ENCODE peak calls at places on chromosomes 12 and 14, in seven cellular contexts. L is stomach, I is testis, M is H1, R is left lung, B is psoas muscle, K is H9. A is an unnamed sample. For H3K4me1, the result is how much of the 10 kb centered on the place peaks cover.

GRCh38 chr14:51924600-51924999 is 64.2 kb downstream of the GNG2 start:
- DNase-seq in L (no peak), I (no peak), M (no peak), R (no peak), B (no peak), K (no peak), A (no peak)

GRCh38 chr12:39824505-39825198 is 205.0 kb upstream of the ABCD2 start:
- DNase-seq in L (no peak), I (peak), M (no peak), R (peak), B (no peak), K (no peak), A (no peak)

GRCh38 chr14:22939684-22940083 is 10.5 kb upstream of the PRMT5 start:
- DNase-seq in L (no peak), I (no peak), M (no peak), R (no peak), B (no peak), K (no peak), A (no peak)

GRCh38 chr12:51000245-51000644 is 25.9 kb downstream of the SLC11A2 start:
- DNase-seq in L (no peak), I (no peak), M (no peak), R (no peak), B (no peak), K (no peak), A (no peak)

GRCh38 chr12:19450362-19450761 is 11.1 kb downstream of the AEBP2 start:
- DNase-seq in L (no peak), I (no peak), M (no peak), R (no peak), B (no peak), K (no peak), A (no peak)

GRCh38 chr14:66493750-66494149 is 7.6 kb downstream of the CCDC196 start:
- DNase-seq in L (no peak), I (no peak), M (no peak), R (no peak), B (no peak), K (no peak), A (no peak)

GRCh38 chr12:131827961-131828534 is at the start of gene MMP17:
- DNase-seq in L (no peak), I (peak), M (no peak), R (no peak), B (peak), K (peak), A (no peak)

GRCh38 chr12:67042697-67043131 is 226.4 kb upstream of the CAND1 start:
- DNase-seq in L (no peak), I (no peak), M (no peak), R (no peak), B (no peak), K (peak), A (no peak)

GRCh38 chr12:108633081-108633533 is 587 bp downstream of the SELPLG start:
- DNase-seq in L (no peak), I (no peak), M (no peak), R (no peak), B (no peak), K (peak), A (no peak)

GRCh38 chr12:101564912-101565311 is 29.9 kb upstream of the MYBPC1 start:
- DNase-seq in L (no peak), I (no peak), M (no peak), R (no peak), B (no peak), K (peak), A (no peak)

GRCh38 chr12:74871817-74872216 is 334.2 kb downstream of the ATXN7L3B start:
- DNase-seq in L (no peak), I (no peak), M (no peak), R (no peak), B (no peak), K (no peak), A (no peak)

GRCh38 chr14:74616996-74617700 is 5.1 kb upstream of the LTBP2 start:
- DNase-seq in L (no peak), I (peak), M (no peak), R (no peak), B (no peak), K (no peak), A (no peak)

GRCh38 chr12:45745861-45746277 is 16.4 kb downstream of the ARID2 start:
- DNase-seq in L (no peak), I (no peak), M (no peak), R (no peak), B (no peak), K (no peak), A (no peak)

GRCh38 chr12:116879509-116880212 is 1.6 kb downstream of the HRK start:
- DNase-seq in L (no peak), I (no peak), M (no peak), R (no peak), B (no peak), K (peak), A (no peak)

GRCh38 chr12:91577586-91578539 is 395.2 kb upstream of the DCN start:
- DNase-seq in L (no peak), I (no peak), M (no peak), R (no peak), B (no peak), K (no peak), A (no peak)

GRCh38 chr14:93033983-93034670 is 81.6 kb downstream of the ITPK1 start:
- DNase-seq in L (no peak), I (no peak), M (no peak), R (no peak), B (no peak), K (peak), A (no peak)

GRCh38 chr14:71036433-71036832 is 129.2 kb downstream of the PCNX1 start:
- DNase-seq in L (no peak), I (no peak), M (no peak), R (no peak), B (no peak), K (no peak), A (no peak)

GRCh38 chr12:49872781-49873181 is 29.9 kb upstream of the BCDIN3D start:
- DNase-seq in L (no peak), I (peak), M (no peak), R (no peak), B (no peak), K (peak), A (no peak)

GRCh38 chr14:67319142-67319541 is 40.5 kb downstream of the ATP6V1D start:
- DNase-seq in L (no peak), I (no peak), M (no peak), R (no peak), B (no peak), K (no peak), A (no peak)

GRCh38 chr12:87982208-87982607 is 47.0 kb downstream of the C12orf50 start:
- DNase-seq in L (no peak), I (no peak), M (no peak), R (no peak), B (no peak), K (no peak), A (no peak)

GRCh38 chr12:49622501-49623141 is 740 bp upstream of the PRPF40B start:
- DNase-seq in L (peak), I (peak), M (no peak), R (no peak), B (no peak), K (peak), A (no peak)

GRCh38 chr12:6430124-6430989 is 14.4 kb upstream of the CD27 start:
- DNase-seq in L (peak), I (peak), M (no peak), R (peak), B (peak), K (no peak), A (peak)

GRCh38 chr14:30194769-30195168 is 267.1 kb upstream of the PRKD1 start:
- DNase-seq in L (no peak), I (no peak), M (no peak), R (no peak), B (no peak), K (no peak), A (no peak)

GRCh38 chr12:64759035-64759894 is at the start of gene GNS:
- DNase-seq in L (peak), I (peak), M (peak), R (peak), B (peak), K (peak), A (peak)

GRCh38 chr12:130879212-130879686 is 7.4 kb downstream of the RAN start:
- DNase-seq in L (no peak), I (no peak), M (no peak), R (no peak), B (no peak), K (no peak), A (no peak)

GRCh38 chr14:34111933-34112332 is 161.1 kb upstream of the EGLN3 start:
- DNase-seq in L (no peak), I (no peak), M (no peak), R (no peak), B (no peak), K (peak), A (no peak)

GRCh38 chr12:48151103-48151771 is 6.1 kb downstream of the ASB8 start:
- DNase-seq in L (no peak), I (no peak), M (no peak), R (no peak), B (no peak), K (no peak), A (no peak)

GRCh38 chr12:75856228-75856627 is 175.3 kb downstream of the PHLDA1 start:
- DNase-seq in L (no peak), I (no peak), M (no peak), R (no peak), B (no peak), K (no peak), A (no peak)

GRCh38 chr12:103821773-103822172 is 19.3 kb downstream of the NT5DC3 start:
- DNase-seq in L (no peak), I (no peak), M (no peak), R (no peak), B (no peak), K (no peak), A (no peak)

GRCh38 chr12:60522684-60523083 is 926.9 kb downstream of the SLC16A7 start:
- DNase-seq in L (no peak), I (no peak), M (no peak), R (no peak), B (no peak), K (no peak), A (no peak)

GRCh38 chr14:81868172-81868571 is 334.5 kb upstream of the SEL1L start:
- DNase-seq in L (no peak), I (no peak), M (no peak), R (no peak), B (no peak), K (peak), A (no peak)

GRCh38 chr12:110661337-110661972 is 27.5 kb downstream of the HVCN1 start:
- DNase-seq in L (peak), I (peak), M (no peak), R (peak), B (peak), K (no peak), A (peak)

GRCh38 chr12:66503746-66504145 is 175.1 kb downstream of the GRIP1 start:
- DNase-seq in L (no peak), I (no peak), M (no peak), R (no peak), B (no peak), K (no peak), A (no peak)

GRCh38 chr12:62799126-62799736 is 135.7 kb downstream of the PPM1H start:
- DNase-seq in L (peak), I (peak), M (peak), R (no peak), B (no peak), K (peak), A (no peak)

GRCh38 chr14:100365741-100366140 is 42.6 kb downstream of the SLC25A47 start:
- DNase-seq in L (no peak), I (no peak), M (no peak), R (no peak), B (no peak), K (no peak), A (no peak)

GRCh38 chr12:47935196-47935595 is 28.2 kb upstream of the TMEM106C start:
- DNase-seq in L (peak), I (peak), M (no peak), R (peak), B (peak), K (peak), A (no peak)

GRCh38 chr14:25032092-25032784 is 17.7 kb downstream of the STXBP6 start:
- DNase-seq in L (no peak), I (peak), M (no peak), R (no peak), B (no peak), K (peak), A (no peak)

GRCh38 chr14:25038044-25038668 is 11.8 kb downstream of the STXBP6 start:
- DNase-seq in L (no peak), I (no peak), M (no peak), R (no peak), B (no peak), K (no peak), A (no peak)

GRCh38 chr14:25037032-25037431 is 12.9 kb downstream of the STXBP6 start:
- DNase-seq in L (no peak), I (no peak), M (no peak), R (no peak), B (no peak), K (no peak), A (no peak)

GRCh38 chr14:25033358-25033757 is 16.6 kb downstream of the STXBP6 start:
- DNase-seq in L (no peak), I (no peak), M (no peak), R (no peak), B (no peak), K (no peak), A (no peak)

GRCh38 chr14:25034803-25035681 is 14.9 kb downstream of the STXBP6 start:
- DNase-seq in L (no peak), I (no peak), M (no peak), R (no peak), B (no peak), K (no peak), A (no peak)
- TF ChIP-seq CTCF in L (no peak), I (no peak), M (no peak), R (no peak), B (no peak), K (no peak), A (no peak)

GRCh38 chr12:81077686-81078441 is at the start of gene ACSS3:
- DNase-seq in L (peak), I (peak), M (peak), R (peak), B (peak), K (peak), A (peak)
- H3K27ac ChIP-seq in L (peak), I (peak), M (no peak), R (peak), B (peak), K (no peak), A (peak)

GRCh38 chr14:89241934-89242670 is 174.9 kb downstream of the FOXN3 start:
- DNase-seq in L (no peak), I (no peak), M (no peak), R (no peak), B (no peak), K (no peak), A (no peak)
- H3K4me1 ChIP-seq in L (under half), I (half or more), M (under half), R (under half), B (under half), K (under half), A (under half)

DNA sequence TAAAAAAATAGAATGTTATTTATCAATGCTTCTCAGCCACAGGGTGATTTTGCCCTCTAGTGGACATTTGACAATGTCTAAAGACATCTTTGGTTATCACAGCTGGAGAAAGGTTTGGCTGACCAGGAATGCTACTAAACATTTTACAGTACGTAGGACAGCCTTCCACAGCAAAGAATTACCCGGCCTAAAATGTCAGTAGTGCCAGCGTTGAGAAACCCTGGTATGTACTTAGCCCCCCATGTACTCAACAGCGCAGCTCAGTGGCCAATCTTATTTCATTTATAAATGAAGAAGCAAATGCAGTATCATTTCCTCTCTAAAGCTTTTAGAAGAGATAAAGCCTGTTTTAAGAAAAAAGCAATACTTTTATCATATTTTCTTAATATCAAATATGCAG is 5.8 kb downstream of the MARK3 start:
- DNase-seq in L (no peak), I (no peak), M (no peak), R (no peak), B (no peak), K (no peak), A (no peak)
- TF ChIP-seq CTCF in L (peak), I (peak), M (no peak), R (peak), B (peak), K (peak), A (peak)

GRCh38 chr12:56081393-56082347 is 1.7 kb downstream of the ERBB3 start:
- DNase-seq in L (peak), I (no peak), M (no peak), R (no peak), B (no peak), K (no peak), A (peak)
- H3K27ac ChIP-seq in L (peak), I (no peak), M (peak), R (peak), B (no peak), K (no peak), A (peak)

DNA sequence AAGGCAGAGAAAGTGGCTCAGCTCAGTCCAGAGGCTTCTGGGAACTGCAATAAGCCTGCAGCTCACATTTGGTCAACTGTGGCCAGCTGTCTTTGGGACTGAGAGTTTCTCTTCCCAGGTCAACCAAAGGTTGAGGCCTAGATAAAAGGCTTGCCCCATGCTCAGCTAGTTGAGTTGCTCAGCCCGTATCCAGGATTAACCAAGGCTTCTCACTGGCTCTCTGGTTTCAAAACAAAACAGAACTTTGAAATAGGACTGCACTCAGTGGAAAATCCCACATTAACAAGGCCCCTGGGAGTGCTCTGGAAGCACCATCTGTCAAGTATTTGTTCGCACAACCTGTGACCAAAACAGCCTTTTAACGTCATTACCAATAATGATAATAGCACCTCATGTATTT is 40.3 kb upstream of the NUAK1 start:
- DNase-seq in L (no peak), I (peak), M (no peak), R (no peak), B (no peak), K (no peak), A (no peak)
- H3K4me1 ChIP-seq in L (under half), I (under half), M (under half), R (under half), B (under half), K (under half), A (under half)

DNA sequence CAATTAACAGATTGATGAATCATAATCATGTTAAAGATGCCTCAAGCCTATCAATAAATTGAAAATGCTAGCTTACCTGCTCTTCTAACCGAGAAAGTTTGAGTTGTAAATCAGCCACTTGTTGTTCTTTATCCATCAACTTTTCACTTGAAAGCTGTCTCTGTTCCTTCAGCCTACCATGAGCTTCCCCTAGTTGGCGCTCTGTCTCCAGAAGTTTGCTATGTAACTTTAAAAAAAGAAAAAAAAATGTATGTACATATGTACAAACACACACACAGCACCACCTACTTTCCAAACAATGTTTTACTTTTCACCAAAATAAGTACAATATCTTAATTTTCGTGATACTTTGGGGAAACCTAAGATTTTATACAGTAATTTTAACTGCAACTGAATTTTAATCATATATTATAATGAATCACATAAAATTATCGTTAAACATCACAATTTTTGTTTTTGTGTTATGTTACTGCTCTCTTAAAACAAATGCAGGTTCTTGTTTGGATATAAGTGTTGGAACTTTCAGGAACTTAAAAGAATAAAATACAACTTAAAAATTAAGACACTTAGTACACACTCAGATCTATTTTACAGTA is 101.2 kb downstream of the EEA1 start:
- DNase-seq in L (no peak), I (no peak), M (no peak), R (no peak), B (no peak), K (no peak), A (no peak)
- TF ChIP-seq CTCF in L (peak), I (peak), M (peak), R (no peak), B (peak), K (peak), A (peak)

DNA sequence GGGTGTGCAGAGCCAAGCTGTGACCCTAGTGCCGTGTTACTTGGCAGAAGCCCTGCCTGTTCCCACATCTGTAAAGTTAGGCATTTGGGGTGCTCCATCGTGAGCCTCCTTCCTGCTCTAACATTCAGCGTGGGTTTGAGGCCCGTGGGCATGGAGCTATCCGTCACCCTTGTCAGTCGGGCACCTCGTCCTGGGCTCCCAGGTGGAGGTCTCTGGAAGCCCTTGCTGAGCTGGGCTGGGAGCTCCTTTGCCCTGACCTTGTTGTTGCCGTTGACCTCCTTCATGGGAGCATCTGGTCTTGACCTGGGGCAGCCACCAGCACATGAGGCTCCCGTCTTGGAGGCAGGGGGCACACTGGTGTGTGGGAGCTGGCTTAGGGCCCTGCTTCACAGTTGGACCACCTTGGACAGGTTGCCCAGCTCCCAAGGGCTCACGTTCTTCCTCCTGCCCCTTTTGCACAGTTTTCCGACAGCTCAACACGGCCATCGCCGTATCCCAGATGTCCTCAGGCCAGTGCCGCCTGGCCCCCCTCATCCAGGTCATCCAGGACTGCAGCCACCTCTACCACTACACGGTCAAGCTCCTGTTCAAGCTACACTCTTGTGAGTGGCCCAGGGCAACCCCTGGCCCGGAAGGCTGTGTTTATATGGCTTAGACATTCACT is 18.5 kb downstream of the HIP1R start:
- DNase-seq in L (no peak), I (no peak), M (no peak), R (no peak), B (no peak), K (no peak), A (no peak)
- H3K27ac ChIP-seq in L (peak), I (no peak), M (no peak), R (no peak), B (no peak), K (no peak), A (no peak)

GRCh38 chr14:76780875-76781647 is 19.8 kb downstream of the VASH1 start:
- DNase-seq in L (no peak), I (peak), M (no peak), R (no peak), B (peak), K (peak), A (no peak)
- H3K4me1 ChIP-seq in L (under half), I (under half), M (under half), R (half or more), B (under half), K (under half), A (under half)

A was measured in right lobe of liver.